ENCODE peak calls at places on chromosomes 3 and 15, in ten cellular contexts. T, V, Q, K, H, P, B, J, Z and S are unnamed samples.

GRCh38 chr15:50886611-50887350 is 21.7 kb upstream of the AP4E1 start:
- DNase-seq in Q (no peak), Z (no peak), B (no peak), K (no peak), T (no peak), H (no peak), V (no peak), P (no peak), J (peak), S (no peak)

GRCh38 chr15:80228959-80229610 is 22.9 kb downstream of the CTXND1 start:
- DNase-seq in P (no peak), B (no peak), H (no peak), T (peak), J (no peak), V (no peak), Z (no peak), Q (no peak), K (no peak), S (no peak)

GRCh38 chr3:142489572-142490323 is 41.9 kb upstream of the XRN1 start:
- DNase-seq in J (no peak), Z (peak), P (peak), Q (no peak), K (no peak), B (no peak), T (no peak), V (no peak), H (no peak), S (no peak)

GRCh38 chr3:150311156-150311555 is 96.9 kb upstream of the TSC22D2 start:
- DNase-seq in J (no peak), B (no peak), T (no peak), Z (no peak), H (no peak), V (no peak), P (no peak), K (no peak), Q (no peak), S (no peak)

GRCh38 chr3:43159496-43160255 is 53.8 kb upstream of the POMGNT2 start:
- DNase-seq in Q (no peak), K (no peak), H (no peak), B (no peak), T (no peak), P (no peak), Z (no peak), V (no peak), J (no peak), S (no peak)

GRCh38 chr15:46088486-46089437 is 453.9 kb downstream of the SQOR start:
- DNase-seq in J (no peak), K (no peak), T (no peak), B (no peak), Q (no peak), H (no peak), P (no peak), V (no peak), Z (no peak), S (no peak)

GRCh38 chr3:11477286-11477935 is 166.3 kb downstream of the VGLL4 start:
- DNase-seq in B (no peak), K (no peak), J (no peak), Q (no peak), Z (no peak), P (peak), V (no peak), H (no peak), T (peak), S (peak)

GRCh38 chr3:196942915-196943277 is 568 bp upstream of the NCBP2 start:
- DNase-seq in T (peak), H (no peak), Z (no peak), P (no peak), V (no peak), K (no peak), Q (no peak), J (no peak), B (no peak), S (no peak)

GRCh38 chr3:183954875-183955274 is 62.8 kb downstream of the ABCC5 start:
- DNase-seq in T (no peak), H (no peak), K (no peak), Q (no peak), P (no peak), B (no peak), Z (no peak), J (no peak), V (no peak), S (no peak)

GRCh38 chr3:153165211-153165815 is 3.3 kb downstream of the RAP2B start:
- DNase-seq in P (no peak), Q (no peak), Z (no peak), V (no peak), T (no peak), B (no peak), H (peak), J (peak), K (no peak), S (no peak)